ENCODE peak calls at places on chromosomes 1 and 21, in ten cellular contexts. I is MCF 10A, N is NAMALWA, L is HS-5, J is NCI-H2081 treated with DMSO at 0.1 percent for 48 hours, W is NCI-H524, C is GM12892, E is caudate nucleus, B is psoas muscle, Y is NCI-H187 treated with DMSO at 0.1 percent for 48 hours. A is an unnamed sample.
A peak's percentile ranks its signal among the peaks of the same experiment; 100 is the strongest.

GRCh38 chr1:8554956-8555534 is 237.1 kb downstream of the SLC45A1 start:
- DNase-seq in I (peak; percentile 62), N (no peak), L (no peak), J (no peak), W (no peak), C (no peak), E (no peak), B (no peak), Y (no peak), A (no peak)

GRCh38 chr1:244349103-244349531 is 102.6 kb downstream of the ADSS2 start:
- DNase-seq in I (peak; percentile 97), N (no peak), L (peak; percentile 69), J (no peak), W (no peak), C (no peak), E (no peak), B (no peak), Y (no peak), A (no peak)

GRCh38 chr1:162117039-162117816 is 47.7 kb downstream of the NOS1AP start:
- DNase-seq in I (no peak), N (no peak), L (no peak), J (no peak), W (no peak), C (no peak), E (no peak), B (no peak), Y (no peak), A (no peak)

GRCh38 chr1:167936930-167937708 is at the start of gene MPC2:
- DNase-seq in I (peak; percentile 96), N (peak; percentile 82), L (peak; percentile 33), J (no peak), W (peak; percentile 62), C (peak; percentile 49), E (peak; percentile 48), B (peak; percentile 83), Y (peak; percentile 84), A (peak; percentile 44)

GRCh38 chr1:233269656-233270055 is 25.9 kb downstream of the PCNX2 start:
- DNase-seq in I (no peak), N (no peak), L (no peak), J (no peak), W (no peak), C (no peak), E (no peak), B (no peak), Y (no peak), A (peak; percentile 21)

GRCh38 chr1:40300249-40300567 is 16.9 kb downstream of the COL9A2 start:
- DNase-seq in I (no peak), N (no peak), L (no peak), J (no peak), W (no peak), C (no peak), E (no peak), B (no peak), Y (no peak), A (no peak)

GRCh38 chr1:9128161-9128519 is 762 bp downstream of the GPR157 start:
- DNase-seq in I (peak; percentile 36), N (no peak), L (no peak), J (no peak), W (no peak), C (no peak), E (no peak), B (peak; percentile 83), Y (no peak), A (no peak)

GRCh38 chr1:62082456-62083363 is 111.9 kb upstream of the L1TD1 start:
- DNase-seq in I (peak; percentile 55), N (peak; percentile 65), L (peak; percentile 19), J (no peak), W (peak; percentile 4), C (no peak), E (no peak), B (no peak), Y (no peak), A (peak; percentile 12)

GRCh38 chr1:98323396-98323795 is 338.1 kb upstream of the SNX7 start:
- DNase-seq in I (peak; percentile 95), N (no peak), L (peak; percentile 80), J (no peak), W (no peak), C (no peak), E (no peak), B (no peak), Y (no peak), A (no peak)

GRCh38 chr1:148353461-148354283 is 129.4 kb downstream of the PPIAL4G start:
- DNase-seq in I (peak; percentile 49), N (no peak), L (no peak), J (no peak), W (no peak), C (no peak), E (no peak), B (no peak), Y (no peak), A (no peak)

GRCh38 chr1:197099444-197099843 is 32.4 kb upstream of the F13B start:
- DNase-seq in I (no peak), N (no peak), L (no peak), J (no peak), W (no peak), C (no peak), E (no peak), B (no peak), Y (no peak), A (no peak)

GRCh38 chr1:244340396-244340795 is 111.3 kb downstream of the ADSS2 start:
- DNase-seq in I (no peak), N (no peak), L (no peak), J (no peak), W (no peak), C (no peak), E (no peak), B (no peak), Y (no peak), A (no peak)

GRCh38 chr1:153612755-153613331 is at the start of gene S100A16:
- DNase-seq in I (peak; percentile 98), N (no peak), L (no peak), J (no peak), W (no peak), C (no peak), E (no peak), B (peak; percentile 88), Y (no peak), A (peak; percentile 38)

GRCh38 chr1:146036990-146037646 is 15.6 kb upstream of the HJV start:
- DNase-seq in I (peak; percentile 95), N (peak; percentile 97), L (peak; percentile 50), J (peak; percentile 82), W (peak; percentile 58), C (peak; percentile 24), E (peak; percentile 53), B (peak; percentile 84), Y (peak; percentile 89), A (peak; percentile 81)

GRCh38 chr1:230194525-230194924 is 127.5 kb downstream of the GALNT2 start:
- DNase-seq in I (no peak), N (no peak), L (no peak), J (no peak), W (no peak), C (no peak), E (no peak), B (no peak), Y (no peak), A (no peak)

GRCh38 chr1:22784737-22785136 is 74.1 kb downstream of the EPHB2 start:
- DNase-seq in I (no peak), N (no peak), L (no peak), J (no peak), W (no peak), C (no peak), E (no peak), B (no peak), Y (no peak), A (no peak)

GRCh38 chr1:207890136-207890738 is 20.7 kb downstream of the CD34 start:
- DNase-seq in I (peak; percentile 73), N (no peak), L (peak; percentile 68), J (no peak), W (no peak), C (no peak), E (no peak), B (peak; percentile 85), Y (no peak), A (no peak)

GRCh38 chr1:11054181-11054580 is 5.6 kb downstream of the SRM start:
- DNase-seq in I (no peak), N (no peak), L (no peak), J (no peak), W (no peak), C (no peak), E (no peak), B (no peak), Y (no peak), A (no peak)

GRCh38 chr1:57017201-57017600 is 51.4 kb upstream of the C8B start:
- DNase-seq in I (no peak), N (no peak), L (no peak), J (no peak), W (no peak), C (no peak), E (no peak), B (no peak), Y (no peak), A (no peak)

GRCh38 chr1:98045211-98046030 is 124.6 kb upstream of the DPYD start:
- DNase-seq in I (no peak), N (no peak), L (no peak), J (no peak), W (no peak), C (no peak), E (no peak), B (peak; percentile 39), Y (no peak), A (peak; percentile 11)

GRCh38 chr1:19918057-19918456 is 5.4 kb downstream of the PLA2G2E start:
- DNase-seq in I (peak; percentile 84), N (peak; percentile 86), L (peak; percentile 47), J (peak; percentile 19), W (peak; percentile 7), C (peak; percentile 76), E (peak; percentile 50), B (peak; percentile 86), Y (peak; percentile 2), A (peak; percentile 70)

GRCh38 chr21:35020902-35021301 is 28.2 kb downstream of the RUNX1 start:
- DNase-seq in I (no peak), N (no peak), L (no peak), J (no peak), W (no peak), C (no peak), E (no peak), B (no peak), Y (no peak), A (no peak)

GRCh38 chr21:31654340-31654739 is 5.2 kb upstream of the SOD1 start:
- DNase-seq in I (no peak), N (no peak), L (no peak), J (no peak), W (no peak), C (no peak), E (no peak), B (no peak), Y (no peak), A (no peak)

GRCh38 chr1:209250970-209251636 is 332.4 kb upstream of the CAMK1G start:
- DNase-seq in I (no peak), N (no peak), L (no peak), J (no peak), W (peak; percentile 84), C (no peak), E (no peak), B (no peak), Y (no peak), A (no peak)

GRCh38 chr1:159406821-159407220 is 25.2 kb upstream of the OR10J4 start:
- DNase-seq in I (no peak), N (no peak), L (no peak), J (no peak), W (no peak), C (no peak), E (no peak), B (no peak), Y (no peak), A (no peak)

GRCh38 chr1:86345053-86345452 is 51.1 kb downstream of the ODF2L start:
- DNase-seq in I (no peak), N (no peak), L (no peak), J (no peak), W (no peak), C (no peak), E (no peak), B (no peak), Y (no peak), A (no peak)

GRCh38 chr1:12618661-12619395 is 818 bp upstream of the DHRS3 start:
- DNase-seq in I (peak; percentile 94), N (no peak), L (no peak), J (no peak), W (no peak), C (no peak), E (peak; percentile 26), B (peak; percentile 87), Y (no peak), A (no peak)

GRCh38 chr1:240189386-240189989 is 97.8 kb downstream of the FMN2 start:
- DNase-seq in I (peak; percentile 88), N (peak; percentile 69), L (peak; percentile 30), J (peak; percentile 4), W (peak; percentile 14), C (no peak), E (no peak), B (no peak), Y (no peak), A (no peak)

A was measured in anterior cingulate cortex.